ENCODE peak calls at places on chromosomes 7 and 10, in nine cellular contexts. One of them, this sample, is unnamed.

GRCh38 chr10:73537288-73537687 is 41.5 kb upstream of the PPP3CB start:
- DNase-seq in testis: no peak
- DNase-seq in osteocyte: no peak
- DNase-seq in GM13977: no peak
- DNase-seq in heart right ventricle: no peak
- DNase-seq in right atrium auricular region: no peak
- DNase-seq in GM13976: no peak
- DNase-seq in fibroblast of pulmonary artery: no peak
- DNase-seq in CD4-positive, alpha-beta T cell: no peak
- DNase-seq in this sample: no peak

GRCh38 chr7:100629117-100629711 is 12.1 kb downstream of the TFR2 start:
- DNase-seq in testis: peak
- DNase-seq in osteocyte: no peak
- DNase-seq in GM13977: peak
- DNase-seq in heart right ventricle: no peak
- DNase-seq in right atrium auricular region: no peak
- DNase-seq in GM13976: peak
- DNase-seq in fibroblast of pulmonary artery: peak
- DNase-seq in CD4-positive, alpha-beta T cell: no peak
- DNase-seq in this sample: peak

GRCh38 chr7:145696071-145696470 is 420.5 kb upstream of the CNTNAP2 start:
- DNase-seq in testis: no peak
- DNase-seq in osteocyte: no peak
- DNase-seq in GM13977: no peak
- DNase-seq in heart right ventricle: no peak
- DNase-seq in right atrium auricular region: no peak
- DNase-seq in GM13976: no peak
- DNase-seq in fibroblast of pulmonary artery: no peak
- DNase-seq in CD4-positive, alpha-beta T cell: no peak
- DNase-seq in this sample: no peak

GRCh38 chr10:70227548-70228320 is 5.5 kb downstream of the PPA1 start:
- DNase-seq in testis: no peak
- DNase-seq in osteocyte: no peak
- DNase-seq in GM13977: no peak
- DNase-seq in heart right ventricle: no peak
- DNase-seq in right atrium auricular region: no peak
- DNase-seq in GM13976: no peak
- DNase-seq in fibroblast of pulmonary artery: peak
- DNase-seq in CD4-positive, alpha-beta T cell: no peak
- DNase-seq in this sample: no peak

GRCh38 chr7:31782411-31782991 is 95.5 kb downstream of the PPP1R17 start:
- DNase-seq in testis: peak
- DNase-seq in osteocyte: no peak
- DNase-seq in GM13977: peak
- DNase-seq in heart right ventricle: no peak
- DNase-seq in right atrium auricular region: no peak
- DNase-seq in GM13976: peak
- DNase-seq in fibroblast of pulmonary artery: peak
- DNase-seq in CD4-positive, alpha-beta T cell: no peak
- DNase-seq in this sample: peak

GRCh38 chr10:103645141-103646054 is 151.9 kb downstream of the NEURL1 start:
- DNase-seq in testis: peak
- DNase-seq in osteocyte: no peak
- DNase-seq in GM13977: no peak
- DNase-seq in heart right ventricle: peak
- DNase-seq in right atrium auricular region: peak
- DNase-seq in GM13976: no peak
- DNase-seq in fibroblast of pulmonary artery: peak
- DNase-seq in CD4-positive, alpha-beta T cell: no peak
- DNase-seq in this sample: no peak

GRCh38 chr7:155566011-155566836 is 19.9 kb upstream of the CNPY1 start:
- DNase-seq in testis: no peak
- DNase-seq in osteocyte: no peak
- DNase-seq in GM13977: no peak
- DNase-seq in heart right ventricle: no peak
- DNase-seq in right atrium auricular region: no peak
- DNase-seq in GM13976: no peak
- DNase-seq in fibroblast of pulmonary artery: no peak
- DNase-seq in CD4-positive, alpha-beta T cell: no peak
- DNase-seq in this sample: no peak

GRCh38 chr10:118272090-118272775 is 69.9 kb downstream of the FAM204A start:
- DNase-seq in testis: peak
- DNase-seq in osteocyte: no peak
- DNase-seq in GM13977: no peak
- DNase-seq in heart right ventricle: no peak
- DNase-seq in right atrium auricular region: peak
- DNase-seq in GM13976: no peak
- DNase-seq in fibroblast of pulmonary artery: peak
- DNase-seq in CD4-positive, alpha-beta T cell: no peak
- DNase-seq in this sample: no peak

GRCh38 chr7:138400400-138400886 is 59.6 kb upstream of the TRIM24 start:
- DNase-seq in testis: no peak
- DNase-seq in osteocyte: no peak
- DNase-seq in GM13977: no peak
- DNase-seq in heart right ventricle: no peak
- DNase-seq in right atrium auricular region: no peak
- DNase-seq in GM13976: no peak
- DNase-seq in fibroblast of pulmonary artery: peak
- DNase-seq in CD4-positive, alpha-beta T cell: no peak
- DNase-seq in this sample: no peak

GRCh38 chr7:140035400-140036223 is 27.1 kb downstream of the PARP12 start:
- DNase-seq in testis: no peak
- DNase-seq in osteocyte: no peak
- DNase-seq in GM13977: no peak
- DNase-seq in heart right ventricle: no peak
- DNase-seq in right atrium auricular region: no peak
- DNase-seq in GM13976: no peak
- DNase-seq in fibroblast of pulmonary artery: peak
- DNase-seq in CD4-positive, alpha-beta T cell: no peak
- DNase-seq in this sample: no peak

GRCh38 chr7:121113288-121113687 is 124.8 kb downstream of the CPED1 start:
- DNase-seq in testis: no peak
- DNase-seq in osteocyte: no peak
- DNase-seq in GM13977: no peak
- DNase-seq in heart right ventricle: no peak
- DNase-seq in right atrium auricular region: no peak
- DNase-seq in GM13976: no peak
- DNase-seq in fibroblast of pulmonary artery: peak
- DNase-seq in CD4-positive, alpha-beta T cell: no peak
- DNase-seq in this sample: no peak

DNA sequence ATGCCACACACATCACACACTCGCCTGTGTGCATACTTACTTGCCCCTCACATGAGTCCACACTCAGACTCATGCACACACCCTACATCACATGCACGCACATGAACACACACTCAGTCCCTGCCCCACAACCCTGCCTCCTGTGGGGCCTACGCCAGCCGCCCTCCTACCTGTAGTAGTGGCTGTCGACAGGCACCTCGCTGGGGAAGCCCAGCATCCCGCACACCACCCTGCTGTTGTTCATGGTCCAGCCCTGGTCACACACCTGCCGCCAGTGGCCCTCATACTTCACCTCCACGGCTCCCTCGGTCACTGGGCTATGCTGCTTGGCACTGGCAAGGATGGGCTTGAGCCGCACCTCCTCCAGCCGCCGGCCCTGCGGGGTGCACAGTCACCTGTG is 7.2 kb downstream of the LOXL4 start:
- DNase-seq in testis: no peak
- DNase-seq in osteocyte: no peak
- DNase-seq in GM13977: no peak
- DNase-seq in heart right ventricle: no peak
- DNase-seq in right atrium auricular region: peak
- DNase-seq in GM13976: no peak
- DNase-seq in fibroblast of pulmonary artery: no peak
- DNase-seq in CD4-positive, alpha-beta T cell: no peak
- DNase-seq in this sample: no peak
- TF ChIP-seq CTCF in testis: no peak
- TF ChIP-seq CTCF in osteocyte: no peak
- TF ChIP-seq CTCF in GM13977: no peak
- TF ChIP-seq CTCF in heart right ventricle: no peak
- TF ChIP-seq CTCF in right atrium auricular region: no peak
- TF ChIP-seq CTCF in GM13976: no peak
- TF ChIP-seq CTCF in fibroblast of pulmonary artery: no peak
- TF ChIP-seq CTCF in CD4-positive, alpha-beta T cell: no peak
- TF ChIP-seq CTCF in this sample: no peak

GRCh38 chr10:116118851-116119250 is 154.2 kb downstream of the GFRA1 start:
- DNase-seq in testis: no peak
- DNase-seq in osteocyte: no peak
- DNase-seq in GM13977: no peak
- DNase-seq in heart right ventricle: no peak
- DNase-seq in right atrium auricular region: no peak
- DNase-seq in GM13976: no peak
- DNase-seq in fibroblast of pulmonary artery: no peak
- DNase-seq in CD4-positive, alpha-beta T cell: no peak
- DNase-seq in this sample: no peak
- TF ChIP-seq CTCF in testis: no peak
- TF ChIP-seq CTCF in osteocyte: no peak
- TF ChIP-seq CTCF in GM13977: no peak
- TF ChIP-seq CTCF in heart right ventricle: no peak
- TF ChIP-seq CTCF in right atrium auricular region: no peak
- TF ChIP-seq CTCF in GM13976: no peak
- TF ChIP-seq CTCF in fibroblast of pulmonary artery: no peak
- TF ChIP-seq CTCF in CD4-positive, alpha-beta T cell: no peak
- TF ChIP-seq CTCF in this sample: no peak

DNA sequence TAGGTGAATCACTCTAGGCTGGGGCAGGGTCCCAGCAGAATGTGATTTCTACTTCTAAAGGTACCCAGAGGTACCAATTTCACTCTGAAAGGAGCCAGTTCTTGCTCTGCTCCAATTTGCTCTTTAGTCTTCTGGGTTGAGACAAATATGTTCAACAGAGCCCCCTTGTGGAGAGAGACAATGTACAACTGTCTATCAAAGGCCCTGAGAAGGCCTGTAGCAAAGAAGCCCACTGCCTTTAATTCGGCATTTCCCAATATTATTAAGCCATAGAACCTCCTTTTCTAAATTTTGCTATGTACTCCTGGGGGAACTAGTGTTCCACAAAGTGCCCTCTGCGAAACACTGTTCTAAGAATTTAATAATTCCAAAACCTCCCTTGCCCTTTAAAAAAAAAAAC is 161.0 kb upstream of the BMPER start:
- DNase-seq in testis: peak
- DNase-seq in osteocyte: no peak
- DNase-seq in GM13977: peak
- DNase-seq in heart right ventricle: no peak
- DNase-seq in right atrium auricular region: no peak
- DNase-seq in GM13976: peak
- DNase-seq in fibroblast of pulmonary artery: peak
- DNase-seq in CD4-positive, alpha-beta T cell: no peak
- DNase-seq in this sample: peak
- TF ChIP-seq CTCF in testis: no peak
- TF ChIP-seq CTCF in osteocyte: peak
- TF ChIP-seq CTCF in GM13977: peak
- TF ChIP-seq CTCF in heart right ventricle: no peak
- TF ChIP-seq CTCF in right atrium auricular region: no peak
- TF ChIP-seq CTCF in GM13976: no peak
- TF ChIP-seq CTCF in fibroblast of pulmonary artery: peak
- TF ChIP-seq CTCF in CD4-positive, alpha-beta T cell: no peak
- TF ChIP-seq CTCF in this sample: no peak

GRCh38 chr10:35439172-35439571 is 102.9 kb downstream of the CCNY start:
- DNase-seq in testis: no peak
- DNase-seq in osteocyte: no peak
- DNase-seq in GM13977: no peak
- DNase-seq in heart right ventricle: no peak
- DNase-seq in right atrium auricular region: no peak
- DNase-seq in GM13976: no peak
- DNase-seq in fibroblast of pulmonary artery: no peak
- DNase-seq in CD4-positive, alpha-beta T cell: no peak
- DNase-seq in this sample: no peak
- TF ChIP-seq CTCF in testis: no peak
- TF ChIP-seq CTCF in osteocyte: no peak
- TF ChIP-seq CTCF in GM13977: no peak
- TF ChIP-seq CTCF in heart right ventricle: no peak
- TF ChIP-seq CTCF in right atrium auricular region: no peak
- TF ChIP-seq CTCF in GM13976: no peak
- TF ChIP-seq CTCF in fibroblast of pulmonary artery: no peak
- TF ChIP-seq CTCF in CD4-positive, alpha-beta T cell: no peak
- TF ChIP-seq CTCF in this sample: no peak

GRCh38 chr7:24073651-24074420 is 210.2 kb upstream of the NPY start:
- DNase-seq in testis: no peak
- DNase-seq in osteocyte: no peak
- DNase-seq in GM13977: no peak
- DNase-seq in heart right ventricle: no peak
- DNase-seq in right atrium auricular region: no peak
- DNase-seq in GM13976: no peak
- DNase-seq in fibroblast of pulmonary artery: no peak
- DNase-seq in CD4-positive, alpha-beta T cell: no peak
- DNase-seq in this sample: no peak
- TF ChIP-seq CTCF in testis: no peak
- TF ChIP-seq CTCF in osteocyte: no peak
- TF ChIP-seq CTCF in GM13977: no peak
- TF ChIP-seq CTCF in heart right ventricle: no peak
- TF ChIP-seq CTCF in right atrium auricular region: no peak
- TF ChIP-seq CTCF in GM13976: no peak
- TF ChIP-seq CTCF in fibroblast of pulmonary artery: no peak
- TF ChIP-seq CTCF in CD4-positive, alpha-beta T cell: no peak
- TF ChIP-seq CTCF in this sample: no peak

GRCh38 chr7:108660465-108660864 is 90.8 kb downstream of the DNAJB9 start:
- DNase-seq in testis: no peak
- DNase-seq in osteocyte: no peak
- DNase-seq in GM13977: no peak
- DNase-seq in heart right ventricle: no peak
- DNase-seq in right atrium auricular region: no peak
- DNase-seq in GM13976: no peak
- DNase-seq in fibroblast of pulmonary artery: peak
- DNase-seq in CD4-positive, alpha-beta T cell: no peak
- DNase-seq in this sample: no peak
- TF ChIP-seq CTCF in testis: peak
- TF ChIP-seq CTCF in osteocyte: peak
- TF ChIP-seq CTCF in GM13977: peak
- TF ChIP-seq CTCF in heart right ventricle: no peak
- TF ChIP-seq CTCF in right atrium auricular region: no peak
- TF ChIP-seq CTCF in GM13976: no peak
- TF ChIP-seq CTCF in fibroblast of pulmonary artery: peak
- TF ChIP-seq CTCF in CD4-positive, alpha-beta T cell: no peak
- TF ChIP-seq CTCF in this sample: no peak

GRCh38 chr7:65449505-65449852 is 75.8 kb downstream of the ZNF92 start:
- DNase-seq in testis: no peak
- DNase-seq in osteocyte: no peak
- DNase-seq in GM13977: no peak
- DNase-seq in heart right ventricle: no peak
- DNase-seq in right atrium auricular region: no peak
- DNase-seq in GM13976: no peak
- DNase-seq in fibroblast of pulmonary artery: no peak
- DNase-seq in CD4-positive, alpha-beta T cell: no peak
- DNase-seq in this sample: no peak

GRCh38 chr7:65453631-65454030 is 80.0 kb downstream of the ZNF92 start:
- DNase-seq in testis: no peak
- DNase-seq in osteocyte: no peak
- DNase-seq in GM13977: no peak
- DNase-seq in heart right ventricle: no peak
- DNase-seq in right atrium auricular region: no peak
- DNase-seq in GM13976: no peak
- DNase-seq in fibroblast of pulmonary artery: no peak
- DNase-seq in CD4-positive, alpha-beta T cell: no peak
- DNase-seq in this sample: no peak

GRCh38 chr7:65459438-65459837 is 85.8 kb downstream of the ZNF92 start:
- DNase-seq in testis: no peak
- DNase-seq in osteocyte: no peak
- DNase-seq in GM13977: no peak
- DNase-seq in heart right ventricle: no peak
- DNase-seq in right atrium auricular region: no peak
- DNase-seq in GM13976: no peak
- DNase-seq in fibroblast of pulmonary artery: no peak
- DNase-seq in CD4-positive, alpha-beta T cell: no peak
- DNase-seq in this sample: no peak

GRCh38 chr7:65457705-65458104 is 84.0 kb downstream of the ZNF92 start:
- DNase-seq in testis: no peak
- DNase-seq in osteocyte: no peak
- DNase-seq in GM13977: no peak
- DNase-seq in heart right ventricle: no peak
- DNase-seq in right atrium auricular region: no peak
- DNase-seq in GM13976: no peak
- DNase-seq in fibroblast of pulmonary artery: no peak
- DNase-seq in CD4-positive, alpha-beta T cell: no peak
- DNase-seq in this sample: no peak

GRCh38 chr7:65454479-65454878 is 80.8 kb downstream of the ZNF92 start:
- DNase-seq in testis: no peak
- DNase-seq in osteocyte: no peak
- DNase-seq in GM13977: no peak
- DNase-seq in heart right ventricle: no peak
- DNase-seq in right atrium auricular region: no peak
- DNase-seq in GM13976: no peak
- DNase-seq in fibroblast of pulmonary artery: no peak
- DNase-seq in CD4-positive, alpha-beta T cell: no peak
- DNase-seq in this sample: no peak
- TF ChIP-seq CTCF in testis: no peak
- TF ChIP-seq CTCF in osteocyte: no peak
- TF ChIP-seq CTCF in GM13977: no peak
- TF ChIP-seq CTCF in heart right ventricle: no peak
- TF ChIP-seq CTCF in right atrium auricular region: no peak
- TF ChIP-seq CTCF in GM13976: no peak
- TF ChIP-seq CTCF in fibroblast of pulmonary artery: no peak
- TF ChIP-seq CTCF in CD4-positive, alpha-beta T cell: no peak
- TF ChIP-seq CTCF in this sample: no peak